ENCODE peak calls at places on chromosomes 2 and 18, in five cellular contexts. V, X, A, O and B are unnamed samples.

GRCh38 chr2:216549926-216550690 is 51.5 kb downstream of the RPL37A start:
- DNase-seq in X (no peak), V (no peak), A (no peak), O (no peak), B (no peak)

GRCh38 chr2:107932986-107933385 is 53.3 kb upstream of the SLC5A7 start:
- DNase-seq in O (peak), V (no peak), X (no peak), A (peak), B (no peak)

GRCh38 chr18:45974088-45974536 is 7.0 kb upstream of the EPG5 start:
- DNase-seq in V (peak), X (peak), O (peak), A (peak), B (peak)

GRCh38 chr18:74446631-74447403 is 10.3 kb downstream of the DIPK1C start:
- DNase-seq in X (no peak), A (no peak), V (no peak), O (no peak), B (no peak)

GRCh38 chr18:22200611-22201225 is 31.3 kb downstream of the GATA6 start:
- DNase-seq in X (no peak), O (no peak), V (no peak), A (no peak), B (no peak)

GRCh38 chr2:164190700-164191099 is 430.6 kb downstream of the GRB14 start:
- DNase-seq in A (no peak), O (no peak), V (no peak), X (no peak), B (no peak)

GRCh38 chr2:27638023-27638637 is 9.3 kb downstream of the GPN1 start:
- DNase-seq in X (no peak), A (no peak), V (no peak), O (peak), B (no peak)

GRCh38 chr2:150911766-150912280 is 349.8 kb downstream of the RBM43 start:
- DNase-seq in X (no peak), V (peak), A (no peak), O (peak), B (no peak)

GRCh38 chr2:38159621-38160020 is 83.7 kb upstream of the CYP1B1 start:
- DNase-seq in V (no peak), O (no peak), X (no peak), A (no peak), B (no peak)

GRCh38 chr2:126886906-126887280 is 11.8 kb upstream of the TEX51 start:
- DNase-seq in V (no peak), O (no peak), X (no peak), A (no peak), B (no peak)

GRCh38 chr2:191115391-191115790 is 35.4 kb downstream of the STAT4 start:
- DNase-seq in A (no peak), V (no peak), X (no peak), O (peak), B (no peak)

GRCh38 chr2:136137982-136138381 is 20.0 kb upstream of the CXCR4 start:
- DNase-seq in V (no peak), A (no peak), O (no peak), X (no peak), B (no peak)

GRCh38 chr2:188515918-188516317 is 224.2 kb downstream of the GULP1 start:
- DNase-seq in A (no peak), V (no peak), X (no peak), O (no peak), B (no peak)

GRCh38 chr2:2291500-2292260 is 39.4 kb downstream of the MYT1L start:
- DNase-seq in O (peak), V (peak), A (peak), X (peak), B (no peak)

GRCh38 chr2:41989503-41990180 is 58.2 kb upstream of the PKDCC start:
- DNase-seq in X (peak), V (no peak), O (no peak), A (no peak), B (no peak)

GRCh38 chr2:240619506-240620148 is 5.7 kb upstream of the GPR35 start:
- DNase-seq in V (peak), O (no peak), A (no peak), X (no peak), B (no peak)

GRCh38 chr2:219344756-219345458 is 12.4 kb upstream of the RESP18 start:
- DNase-seq in A (no peak), X (no peak), V (no peak), O (peak), B (peak)

GRCh38 chr2:237895544-237896506 is 36.4 kb downstream of the RAMP1 start:
- DNase-seq in O (no peak), V (no peak), X (no peak), A (no peak), B (no peak)

GRCh38 chr2:72142743-72143440 is 4.8 kb downstream of the CYP26B1 start:
- DNase-seq in O (peak), V (peak), A (no peak), X (no peak), B (no peak)

GRCh38 chr2:180910831-180911665 is 69.4 kb upstream of the UBE2E3 start:
- DNase-seq in X (no peak), A (no peak), O (peak), V (no peak), B (no peak)

GRCh38 chr2:12577086-12577485 is 139.7 kb upstream of the TRIB2 start:
- DNase-seq in O (no peak), V (no peak), X (no peak), A (no peak), B (no peak)

GRCh38 chr2:42929985-42930581 is 137.7 kb upstream of the HAAO start:
- DNase-seq in X (no peak), V (peak), A (no peak), O (peak), B (no peak)

GRCh38 chr2:73982140-73982617 is 2.5 kb upstream of the TET3 start:
- DNase-seq in V (no peak), A (no peak), X (no peak), O (peak), B (no peak)

GRCh38 chr18:26909599-26910290 is 44.2 kb upstream of the AQP4 start:
- DNase-seq in X (no peak), A (no peak), O (peak), V (no peak), B (no peak)

GRCh38 chr2:234463626-234464290 is 33.1 kb downstream of the ARL4C start:
- DNase-seq in A (peak), X (no peak), O (no peak), V (no peak), B (no peak)

GRCh38 chr2:229642371-229642770 is 72.0 kb downstream of the DNER start:
- DNase-seq in O (no peak), V (no peak), X (no peak), A (no peak), B (no peak)

GRCh38 chr2:64482765-64483504 is 29.0 kb downstream of the LGALSL start:
- DNase-seq in A (no peak), O (peak), V (no peak), X (no peak), B (no peak)

GRCh38 chr2:205731521-205731965 is 49.2 kb downstream of the NRP2 start:
- DNase-seq in X (no peak), V (peak), A (no peak), O (peak), B (no peak)

GRCh38 chr2:129879614-129880180 is 99.8 kb upstream of the RAB6C start:
- DNase-seq in O (no peak), A (no peak), V (no peak), X (no peak), B (no peak)

GRCh38 chr18:824179-824578 is 12.1 kb upstream of the YES1 start:
- DNase-seq in X (no peak), A (no peak), V (no peak), O (no peak), B (no peak)

GRCh38 chr18:1015777-1016176 is 111.1 kb downstream of the ADCYAP1 start:
- DNase-seq in O (no peak), A (no peak), X (no peak), V (no peak), B (no peak)